ENCODE peak calls at places on chromosomes 12 and 14, in nine cellular contexts. W is H9, Z is heart left ventricle, L is Panc1, N is fibroblast of lung, A is fibroblast of pulmonary artery, K is BJ, E is nephron progenitor cell, O is lower leg skin. V is an unnamed sample.

GRCh38 chr14:44149597-44149996 is 357.5 kb downstream of the FSCB start:
- DNase-seq in W (peak), Z (no peak), L (no peak), N (no peak), A (peak), K (no peak), E (peak), O (no peak), V (no peak)

GRCh38 chr14:44041700-44042099 is 465.4 kb downstream of the FSCB start:
- DNase-seq in W (no peak), Z (no peak), L (no peak), N (no peak), A (no peak), K (no peak), E (no peak), O (no peak), V (no peak)

GRCh38 chr12:54596526-54596946 is 8.1 kb upstream of the PPP1R1A start:
- DNase-seq in W (peak), Z (peak), L (peak), N (peak), A (peak), K (no peak), E (peak), O (peak), V (no peak)

GRCh38 chr14:42159138-42159537 is 552.5 kb downstream of the LRFN5 start:
- DNase-seq in W (no peak), Z (no peak), L (no peak), N (no peak), A (no peak), K (no peak), E (no peak), O (no peak), V (no peak)

GRCh38 chr12:79420146-79420618 is 270.6 kb downstream of the PAWR start:
- DNase-seq in W (no peak), Z (no peak), L (peak), N (peak), A (peak), K (peak), E (no peak), O (no peak), V (no peak)

GRCh38 chr14:50340045-50340444 is 27.9 kb downstream of the DMAC2L start:
- DNase-seq in W (no peak), Z (no peak), L (no peak), N (no peak), A (no peak), K (no peak), E (no peak), O (no peak), V (no peak)

GRCh38 chr14:81991998-81992397 is 458.3 kb upstream of the SEL1L start:
- DNase-seq in W (no peak), Z (no peak), L (no peak), N (no peak), A (peak), K (no peak), E (no peak), O (no peak), V (no peak)

GRCh38 chr12:73906757-73907156 is 630.9 kb upstream of the ATXN7L3B start:
- DNase-seq in W (no peak), Z (no peak), L (no peak), N (no peak), A (no peak), K (no peak), E (no peak), O (no peak), V (no peak)

GRCh38 chr12:69570000-69570516 is 15.2 kb upstream of the CCT2 start:
- DNase-seq in W (no peak), Z (no peak), L (no peak), N (peak), A (peak), K (peak), E (no peak), O (no peak), V (no peak)

GRCh38 chr12:124994435-124994975 is 1.1 kb downstream of the BRI3BP start:
- DNase-seq in W (no peak), Z (no peak), L (no peak), N (no peak), A (no peak), K (no peak), E (peak), O (no peak), V (no peak)

GRCh38 chr14:74508292-74508731 is 14.7 kb downstream of the ISCA2 start:
- DNase-seq in W (peak), Z (no peak), L (no peak), N (no peak), A (peak), K (no peak), E (peak), O (no peak), V (no peak)

GRCh38 chr14:39085933-39086332 is 17.1 kb downstream of the SEC23A start:
- DNase-seq in W (no peak), Z (no peak), L (no peak), N (peak), A (peak), K (no peak), E (no peak), O (no peak), V (no peak)

GRCh38 chr14:56044196-56044595 is 74.0 kb upstream of the PELI2 start:
- DNase-seq in W (no peak), Z (no peak), L (no peak), N (peak), A (no peak), K (no peak), E (no peak), O (no peak), V (no peak)

GRCh38 chr14:69648480-69649414 is 37.4 kb downstream of the SUSD6 start:
- DNase-seq in W (no peak), Z (no peak), L (peak), N (peak), A (peak), K (no peak), E (no peak), O (no peak), V (no peak)

GRCh38 chr12:115451151-115451784 is 767.3 kb upstream of the TBX3 start:
- DNase-seq in W (no peak), Z (peak), L (no peak), N (no peak), A (no peak), K (no peak), E (no peak), O (no peak), V (no peak)

GRCh38 chr12:18492372-18493025 is 231.2 kb downstream of the PIK3C2G start:
- DNase-seq in W (no peak), Z (no peak), L (no peak), N (peak), A (peak), K (no peak), E (no peak), O (no peak), V (no peak)

GRCh38 chr12:117025481-117026151 is 73.6 kb downstream of the TESC start:
- DNase-seq in W (peak), Z (peak), L (peak), N (peak), A (peak), K (no peak), E (peak), O (peak), V (peak)

GRCh38 chr14:47365248-47365647 is 310.2 kb downstream of the MDGA2 start:
- DNase-seq in W (no peak), Z (no peak), L (no peak), N (no peak), A (no peak), K (no peak), E (no peak), O (no peak), V (no peak)

GRCh38 chr12:125145196-125145595 is 80.0 kb downstream of the AACS start:
- DNase-seq in W (no peak), Z (no peak), L (no peak), N (no peak), A (no peak), K (no peak), E (no peak), O (no peak), V (peak)

GRCh38 chr12:68919581-68920239 is 13.3 kb downstream of the CPM start:
- DNase-seq in W (no peak), Z (no peak), L (no peak), N (no peak), A (no peak), K (no peak), E (no peak), O (no peak), V (no peak)

GRCh38 chr14:71720978-71721624 is 211.1 kb upstream of the RGS6 start:
- DNase-seq in W (peak), Z (peak), L (peak), N (peak), A (peak), K (no peak), E (peak), O (no peak), V (peak)
- TF ChIP-seq CTCF in W (peak), Z (peak), L (peak), N (peak), A (peak), K (peak), E (peak), O (no peak), V (peak)

GRCh38 chr14:31926123-31926522 is 151.0 kb upstream of the ARHGAP5 start:
- DNase-seq in W (no peak), Z (no peak), L (no peak), N (peak), A (peak), K (no peak), E (no peak), O (no peak), V (no peak)
- TF ChIP-seq CTCF in W (peak), Z (peak), L (peak), N (peak), A (peak), K (peak), E (peak), O (no peak), V (peak)

DNA sequence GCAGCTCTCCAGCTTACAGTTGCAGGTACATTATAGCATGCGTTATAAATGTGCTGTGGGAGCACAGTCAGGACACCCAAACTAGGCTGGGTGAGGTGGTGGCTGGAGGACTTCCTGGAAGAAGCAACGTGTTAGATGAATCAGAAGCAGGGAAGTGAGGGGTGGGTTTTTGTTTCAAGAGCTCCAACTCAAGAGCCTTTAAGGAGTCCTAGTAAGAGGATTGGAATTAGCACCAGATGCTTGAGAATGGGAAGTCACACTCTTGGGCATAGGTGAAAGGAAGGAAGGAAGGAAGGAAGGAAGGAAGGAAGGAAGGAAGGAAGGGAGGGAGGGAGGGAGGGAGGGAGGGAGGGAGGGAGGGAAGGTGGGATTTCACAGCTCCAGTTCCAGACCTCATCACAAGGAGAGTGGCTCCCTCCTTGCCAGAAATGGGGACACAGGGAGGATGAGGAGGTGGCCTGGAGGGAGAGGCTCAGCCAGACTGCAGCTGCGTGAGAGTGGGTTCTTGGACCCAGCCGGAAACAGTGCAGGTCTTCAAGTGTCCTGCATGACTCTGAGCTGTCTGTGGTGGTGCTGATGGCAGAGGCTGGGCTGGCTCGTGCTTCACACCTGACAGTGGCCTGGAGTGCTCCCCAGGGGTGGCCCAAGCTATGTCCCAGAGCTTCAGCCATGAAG is 115.7 kb upstream of the GSC start:
- DNase-seq in W (no peak), Z (no peak), L (no peak), N (no peak), A (no peak), K (no peak), E (no peak), O (no peak), V (no peak)
- TF ChIP-seq CTCF in W (no peak), Z (no peak), L (no peak), N (no peak), A (no peak), K (no peak), E (no peak), O (no peak), V (no peak)

GRCh38 chr14:103905861-103906456 is 22.3 kb upstream of the TDRD9 start:
- DNase-seq in W (peak), Z (no peak), L (no peak), N (no peak), A (no peak), K (no peak), E (peak), O (no peak), V (no peak)
- TF ChIP-seq CTCF in W (peak), Z (no peak), L (no peak), N (peak), A (peak), K (no peak), E (no peak), O (no peak), V (peak)

GRCh38 chr14:64636980-64637429 is 67.2 kb upstream of the PLEKHG3 start:
- DNase-seq in W (no peak), Z (no peak), L (no peak), N (no peak), A (no peak), K (no peak), E (no peak), O (no peak), V (no peak)
- TF ChIP-seq CTCF in W (no peak), Z (no peak), L (peak), N (no peak), A (no peak), K (no peak), E (peak), O (no peak), V (no peak)

GRCh38 chr12:51083140-51083833 is at the start of gene CSRNP2:
- DNase-seq in W (peak), Z (peak), L (peak), N (peak), A (peak), K (peak), E (peak), O (peak), V (peak)
- TF ChIP-seq CTCF in W (no peak), Z (no peak), L (no peak), N (no peak), A (no peak), K (no peak), E (no peak), O (no peak), V (no peak)

GRCh38 chr12:123271182-123271491 is 519 bp downstream of the CDK2AP1 start:
- DNase-seq in W (no peak), Z (peak), L (no peak), N (peak), A (peak), K (no peak), E (peak), O (no peak), V (peak)
- TF ChIP-seq CTCF in W (peak), Z (peak), L (peak), N (peak), A (peak), K (peak), E (no peak), O (no peak), V (peak)

GRCh38 chr12:110102255-110102654 is 21.9 kb upstream of the IFT81 start:
- DNase-seq in W (peak), Z (no peak), L (no peak), N (peak), A (peak), K (no peak), E (peak), O (no peak), V (peak)
- TF ChIP-seq CTCF in W (peak), Z (peak), L (peak), N (peak), A (peak), K (peak), E (peak), O (no peak), V (peak)

GRCh38 chr14:59028476-59029202 is 159.8 kb upstream of the DAAM1 start:
- DNase-seq in W (peak), Z (peak), L (peak), N (peak), A (peak), K (peak), E (peak), O (peak), V (no peak)
- TF ChIP-seq CTCF in W (peak), Z (peak), L (peak), N (peak), A (peak), K (peak), E (peak), O (no peak), V (peak)